ENCODE peak calls at places on chromosome 21, in ten cellular contexts. N, E, H, Y, B, P, K, T, G and W are unnamed samples.

GRCh38 chr21:32256873-32257620 is 21.8 kb downstream of the MIS18A start:
- DNase-seq in N (peak), E (no peak), H (peak), Y (no peak), B (no peak), P (peak), K (peak), T (peak), G (peak), W (peak)

GRCh38 chr21:28822882-28823335 is 169.8 kb downstream of the LTN1 start:
- DNase-seq in N (peak), E (no peak), H (no peak), Y (no peak), B (no peak), P (peak), K (no peak), T (no peak), G (no peak), W (no peak)

GRCh38 chr21:34522284-34522683 is 10.3 kb upstream of the KCNE1 start:
- DNase-seq in N (no peak), E (no peak), H (no peak), Y (no peak), B (no peak), P (no peak), K (no peak), T (peak), G (no peak), W (no peak)

GRCh38 chr21:45579383-45580180 is 37.3 kb upstream of the SLC19A1 start:
- DNase-seq in N (no peak), E (no peak), H (no peak), Y (no peak), B (peak), P (no peak), K (no peak), T (no peak), G (no peak), W (no peak)

GRCh38 chr21:26709090-26709489 is 136.0 kb upstream of the CYYR1 start:
- DNase-seq in N (no peak), E (no peak), H (no peak), Y (no peak), B (no peak), P (no peak), K (no peak), T (no peak), G (no peak), W (no peak)

GRCh38 chr21:42238185-42238934 is 19.4 kb downstream of the ABCG1 start:
- DNase-seq in N (no peak), E (no peak), H (no peak), Y (peak), B (peak), P (no peak), K (no peak), T (no peak), G (no peak), W (no peak)

GRCh38 chr21:28944296-28944695 is 48.4 kb downstream of the LTN1 start:
- DNase-seq in N (peak), E (no peak), H (no peak), Y (no peak), B (no peak), P (no peak), K (no peak), T (peak), G (no peak), W (no peak)

GRCh38 chr21:38771536-38771935 is 34.2 kb upstream of the ETS2 start:
- DNase-seq in N (no peak), E (no peak), H (no peak), Y (no peak), B (no peak), P (no peak), K (no peak), T (no peak), G (no peak), W (no peak)

GRCh38 chr21:38433516-38433915 is 64.8 kb downstream of the ERG start:
- DNase-seq in N (no peak), E (no peak), H (no peak), Y (no peak), B (no peak), P (no peak), K (no peak), T (no peak), G (no peak), W (no peak)

GRCh38 chr21:33734818-33735217 is 92.5 kb downstream of the ITSN1 start:
- DNase-seq in N (no peak), E (no peak), H (no peak), Y (no peak), B (no peak), P (no peak), K (no peak), T (no peak), G (no peak), W (no peak)

GRCh38 chr21:38273745-38274544 is 17.2 kb downstream of the KCNJ15 start:
- DNase-seq in N (no peak), E (no peak), H (no peak), Y (no peak), B (no peak), P (no peak), K (no peak), T (no peak), G (no peak), W (no peak)

GRCh38 chr21:42841156-42841915 is 38.0 kb downstream of the WDR4 start:
- DNase-seq in N (no peak), E (no peak), H (no peak), Y (no peak), B (no peak), P (no peak), K (no peak), T (peak), G (no peak), W (no peak)

GRCh38 chr21:20419780-20420179 is 578.4 kb upstream of the NCAM2 start:
- DNase-seq in N (no peak), E (no peak), H (no peak), Y (no peak), B (no peak), P (no peak), K (no peak), T (no peak), G (no peak), W (no peak)

GRCh38 chr21:37828515-37828914 is 87.7 kb downstream of the KCNJ6 start:
- DNase-seq in N (no peak), E (no peak), H (no peak), Y (no peak), B (no peak), P (no peak), K (no peak), T (no peak), G (no peak), W (no peak)

GRCh38 chr21:41659791-41660560 is 106.9 kb downstream of the RIPK4 start:
- DNase-seq in N (peak), E (no peak), H (no peak), Y (no peak), B (no peak), P (no peak), K (peak), T (no peak), G (no peak), W (no peak)

GRCh38 chr21:45802425-45802824 is 158.9 kb downstream of the PCBP3 start:
- DNase-seq in N (no peak), E (no peak), H (no peak), Y (no peak), B (no peak), P (no peak), K (no peak), T (no peak), G (no peak), W (no peak)

GRCh38 chr21:31260790-31261189 is 83.3 kb downstream of the TIAM1 start:
- DNase-seq in N (peak), E (no peak), H (no peak), Y (no peak), B (no peak), P (no peak), K (no peak), T (no peak), G (no peak), W (no peak)

GRCh38 chr21:39114871-39115658 is 68.2 kb downstream of the PSMG1 start:
- DNase-seq in N (no peak), E (no peak), H (peak), Y (no peak), B (no peak), P (peak), K (peak), T (no peak), G (no peak), W (no peak)

GRCh38 chr21:34215911-34216310 is 142.5 kb downstream of the MRPS6 start:
- DNase-seq in N (no peak), E (no peak), H (no peak), Y (no peak), B (no peak), P (no peak), K (no peak), T (no peak), G (no peak), W (no peak)

GRCh38 chr21:34889287-34889536 is 159.9 kb downstream of the RUNX1 start:
- DNase-seq in N (peak), E (peak), H (no peak), Y (peak), B (peak), P (peak), K (peak), T (peak), G (peak), W (peak)

GRCh38 chr21:44710294-44710665 is 1.1 kb downstream of the TSPEAR start:
- DNase-seq in N (no peak), E (no peak), H (no peak), Y (no peak), B (no peak), P (no peak), K (no peak), T (no peak), G (peak), W (no peak)

GRCh38 chr21:16573581-16573980 is 843.8 kb downstream of the USP25 start:
- DNase-seq in N (peak), E (no peak), H (no peak), Y (no peak), B (no peak), P (no peak), K (no peak), T (no peak), G (no peak), W (no peak)

GRCh38 chr21:40634141-40634540 is 212.8 kb downstream of the DSCAM start:
- DNase-seq in N (no peak), E (no peak), H (no peak), Y (no peak), B (no peak), P (no peak), K (no peak), T (no peak), G (no peak), W (no peak)

GRCh38 chr21:45016491-45017375 is 57.6 kb upstream of the ADARB1 start:
- DNase-seq in N (no peak), E (no peak), H (no peak), Y (no peak), B (no peak), P (no peak), K (no peak), T (peak), G (no peak), W (no peak)

GRCh38 chr21:41623945-41624344 is 116.0 kb upstream of the TMPRSS2 start:
- DNase-seq in N (no peak), E (no peak), H (no peak), Y (no peak), B (no peak), P (no peak), K (no peak), T (no peak), G (no peak), W (no peak)

GRCh38 chr21:45310446-45310845 is 22.8 kb upstream of the POFUT2 start:
- DNase-seq in N (no peak), E (no peak), H (no peak), Y (no peak), B (no peak), P (no peak), K (peak), T (no peak), G (no peak), W (no peak)

GRCh38 chr21:32954353-32954752 is 71.4 kb upstream of the OLIG2 start:
- DNase-seq in N (no peak), E (no peak), H (no peak), Y (no peak), B (no peak), P (no peak), K (no peak), T (no peak), G (no peak), W (no peak)

GRCh38 chr21:29904359-29905282 is 35.2 kb downstream of the GRIK1 start:
- DNase-seq in N (no peak), E (no peak), H (no peak), Y (no peak), B (no peak), P (no peak), K (no peak), T (no peak), G (no peak), W (peak)

GRCh38 chr21:29870814-29871213 is 69.0 kb downstream of the GRIK1 start:
- DNase-seq in N (no peak), E (no peak), H (no peak), Y (no peak), B (no peak), P (no peak), K (no peak), T (no peak), G (no peak), W (no peak)

GRCh38 chr21:26719750-26720149 is 125.5 kb downstream of the ADAMTS1 start:
- DNase-seq in N (no peak), E (no peak), H (no peak), Y (no peak), B (no peak), P (no peak), K (no peak), T (no peak), G (peak), W (no peak)

GRCh38 chr21:17495680-17496079 is 17.2 kb upstream of the CXADR start:
- DNase-seq in N (no peak), E (no peak), H (no peak), Y (no peak), B (no peak), P (no peak), K (no peak), T (no peak), G (no peak), W (no peak)

GRCh38 chr21:45985471-45986315 is 4.1 kb downstream of the COL6A1 start:
- DNase-seq in N (no peak), E (no peak), H (no peak), Y (no peak), B (no peak), P (no peak), K (no peak), T (no peak), G (no peak), W (no peak)

GRCh38 chr21:34938079-34938764 is 110.9 kb downstream of the RUNX1 start:
- DNase-seq in N (peak), E (no peak), H (no peak), Y (no peak), B (no peak), P (no peak), K (peak), T (no peak), G (no peak), W (no peak)

GRCh38 chr21:45306832-45307571 is 19.3 kb upstream of the POFUT2 start:
- DNase-seq in N (peak), E (no peak), H (peak), Y (no peak), B (no peak), P (no peak), K (no peak), T (peak), G (no peak), W (no peak)